ENCODE peak calls at places on chromosomes 2 and 18, in five cellular contexts. A is stimulated activated effector memory CD8-positive, alpha-beta T cell treated with anti-CD3 and anti-CD28 coated beads, Interleukin-12 subunit alpha, Interleukin-12 subunit beta, amount 100 ng/mL, for 72 hours; M is activated T-helper 17 cell treated with anti-CD3 and anti-CD28 coated beads, Interleukin-2, amount 50 U/mL, for 72 hours; Y is gastrocnemius medialis; F is RWPE2. J is an unnamed sample.

GRCh38 chr2:55590810-55591440 is 26.5 kb downstream of the PPP4R3B start:
- ATAC-seq in F (peak), A (peak), Y (no peak), M (peak), J (peak)

GRCh38 chr2:159817278-159817677 is 19.3 kb upstream of the CD302 start:
- ATAC-seq in F (no peak), M (no peak), Y (no peak), A (no peak), J (no peak)

GRCh38 chr2:174014699-174015070 is 49.5 kb upstream of the SP3 start:
- ATAC-seq in A (no peak), Y (no peak), M (peak), F (no peak), J (peak)

GRCh38 chr18:35153609-35154273 is 87.1 kb upstream of the ZNF397 start:
- ATAC-seq in M (peak), A (peak), Y (no peak), F (no peak), J (peak)

GRCh38 chr2:46441838-46442712 is 37.3 kb upstream of the TMEM247 start:
- ATAC-seq in F (no peak), A (no peak), M (no peak), Y (no peak), J (no peak)

GRCh38 chr18:57547260-57547659 is 39.2 kb downstream of the FECH start:
- ATAC-seq in F (no peak), M (no peak), Y (no peak), A (no peak), J (no peak)

GRCh38 chr2:55923978-55924325 is 370 bp upstream of the EFEMP1 start:
- ATAC-seq in M (no peak), A (no peak), Y (no peak), F (peak), J (no peak)

GRCh38 chr2:119283873-119284331 is 60.3 kb downstream of the STEAP3 start:
- ATAC-seq in A (no peak), M (no peak), Y (peak), F (peak), J (no peak)

GRCh38 chr2:47225061-47225783 is 70.1 kb upstream of the STPG4 start:
- ATAC-seq in A (no peak), Y (peak), M (no peak), F (peak), J (no peak)

GRCh38 chr2:184006998-184007397 is 591.3 kb upstream of the ZNF804A start:
- ATAC-seq in A (no peak), M (no peak), Y (no peak), F (no peak), J (no peak)

GRCh38 chr18:48393776-48394175 is 15.4 kb downstream of the ZBTB7C start:
- ATAC-seq in F (no peak), A (no peak), Y (no peak), M (no peak), J (no peak)

GRCh38 chr18:11947214-11948119 is 33.8 kb upstream of the IMPA2 start:
- ATAC-seq in Y (peak), A (peak), F (peak), M (peak), J (peak)